ENCODE peak calls at places on chromosomes 1 and 21, in eight cellular contexts. K is tibial nerve, Q is A549, S is stomach, F is HepG2, M is GM12878, O is sigmoid colon, N is suprapubic skin. Z is an unnamed sample.

GRCh38 chr1:65148548-65149390 is 766 bp downstream of the AK4 start:
- DNase-seq in Q (peak), N (peak), M (peak), F (no peak), O (peak), S (no peak), K (peak), Z (peak)

GRCh38 chr1:67338642-67339041 is 31.0 kb downstream of the IL12RB2 start:
- DNase-seq in S (no peak), K (no peak), M (peak), F (no peak), N (no peak), O (no peak), Q (no peak), Z (no peak)

GRCh38 chr1:115364044-115364775 is 26.2 kb upstream of the NGF start:
- DNase-seq in S (no peak), K (no peak), N (no peak), M (no peak), O (no peak), F (no peak), Q (no peak), Z (no peak)

GRCh38 chr1:172658871-172659453 is at the start of gene FASLG:
- DNase-seq in K (no peak), N (no peak), M (no peak), O (no peak), F (no peak), S (no peak), Q (no peak), Z (no peak)

GRCh38 chr1:239924741-239925350 is 166.8 kb upstream of the FMN2 start:
- DNase-seq in O (no peak), K (no peak), N (no peak), F (no peak), S (no peak), Q (no peak), M (no peak), Z (no peak)

GRCh38 chr1:5451671-5452070 is 540.6 kb downstream of the NPHP4 start:
- DNase-seq in M (no peak), Q (no peak), N (no peak), S (no peak), K (no peak), O (no peak), F (no peak), Z (no peak)

GRCh38 chr1:214401666-214402065 is 120.7 kb downstream of the SMYD2 start:
- DNase-seq in N (no peak), Q (no peak), S (no peak), K (no peak), M (no peak), O (no peak), F (no peak), Z (no peak)

GRCh38 chr1:246565751-246566127 is 322 bp downstream of the TFB2M start:
- DNase-seq in N (no peak), O (no peak), S (no peak), Q (no peak), K (no peak), F (peak), M (no peak), Z (no peak)

GRCh38 chr1:17759114-17759513 is 4.0 kb downstream of the ACTL8 start:
- DNase-seq in K (no peak), N (no peak), F (peak), O (no peak), M (no peak), Q (no peak), S (no peak), Z (no peak)

GRCh38 chr1:31745898-31746668 is 18.1 kb downstream of the ADGRB2 start:
- DNase-seq in N (no peak), K (no peak), M (no peak), O (no peak), F (no peak), S (no peak), Q (no peak), Z (no peak)
- TF ChIP-seq EP300 in N (no peak), K (no peak), M (no peak), O (no peak), F (no peak), S (no peak), Q (no peak), Z (no peak)

DNA sequence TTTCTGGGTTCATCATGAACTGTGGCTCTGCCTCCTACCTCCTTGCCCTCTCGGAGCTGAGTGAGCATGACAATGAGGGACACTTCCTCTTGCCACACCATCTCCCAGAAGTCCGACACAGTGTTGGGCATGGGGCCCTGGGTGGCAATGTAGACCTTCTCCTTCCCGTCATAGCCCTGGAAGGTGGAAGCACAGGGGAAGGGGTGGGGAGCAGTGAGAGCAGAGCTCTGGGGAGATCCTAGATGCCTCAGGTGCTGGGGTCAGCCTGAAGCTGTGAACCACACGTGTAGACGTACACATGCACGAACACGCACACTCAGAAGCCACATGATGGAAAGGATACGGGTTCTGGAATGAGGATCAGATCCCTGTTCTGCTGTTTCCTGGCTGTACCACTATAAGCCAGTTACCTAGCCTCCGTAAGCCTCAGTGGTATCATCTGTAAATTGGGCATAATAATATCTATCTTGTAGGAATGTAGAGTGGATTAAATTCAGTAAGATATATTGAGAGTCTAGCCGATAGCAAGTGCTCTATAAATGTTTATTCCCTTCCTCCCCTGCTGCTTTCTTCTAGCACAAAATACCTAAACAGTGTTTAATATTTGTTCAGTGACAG is 6.1 kb downstream of the PTPN7 start:
- DNase-seq in M (no peak), S (no peak), F (no peak), K (no peak), O (no peak), Q (no peak), N (no peak), Z (no peak)
- TF ChIP-seq POLR2A in M (no peak), S (no peak), F (no peak), K (no peak), O (no peak), Q (no peak), N (no peak), Z (no peak)

DNA sequence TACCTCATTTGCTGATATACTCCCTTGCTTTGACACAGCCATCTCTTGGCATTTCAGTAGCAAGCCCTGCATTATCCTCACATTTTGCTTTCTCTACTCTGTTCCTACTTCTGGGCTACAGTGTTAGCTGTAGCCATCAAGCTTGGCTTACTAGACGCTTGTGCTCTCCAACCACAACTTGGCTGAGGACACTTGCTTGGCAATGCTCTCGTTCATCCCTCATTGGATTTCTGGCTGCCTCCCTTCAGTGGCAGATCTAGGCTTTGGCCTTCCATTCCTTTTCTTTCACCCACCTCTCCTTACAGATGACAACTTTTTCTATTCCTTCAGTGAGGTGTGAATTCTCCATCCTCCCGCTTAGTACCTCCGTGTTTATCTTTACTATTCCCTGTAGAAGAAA is 428.7 kb upstream of the LRRC7 start:
- DNase-seq in K (no peak), N (no peak), Q (no peak), M (no peak), O (no peak), S (no peak), F (no peak), Z (no peak)
- TF ChIP-seq EP300 in K (no peak), N (no peak), Q (no peak), M (no peak), O (no peak), S (no peak), F (no peak), Z (no peak)

GRCh38 chr21:17526771-17527170 is 13.9 kb downstream of the CXADR start:
- DNase-seq in Q (no peak), N (no peak), K (no peak), F (no peak), S (no peak), O (no peak), M (no peak), Z (no peak)
- TF ChIP-seq POLR2A in Q (no peak), N (no peak), K (no peak), F (no peak), S (no peak), O (no peak), M (no peak), Z (no peak)

Z was measured in upper lobe of left lung.